ENCODE peak calls at places on chromosomes 5 and 9, in seven cellular contexts. Q, D, A, V, R, H and U are unnamed samples.

GRCh38 chr5:2848634-2849033 is 97.2 kb upstream of the IRX2 start:
- DNase-seq in R (no peak), D (no peak), H (no peak), V (no peak), A (no peak), Q (no peak), U (no peak)

GRCh38 chr9:96176901-96177718 is 124.9 kb downstream of the HSD17B3 start:
- DNase-seq in D (no peak), R (peak), Q (no peak), A (no peak), V (no peak), H (peak), U (peak)

GRCh38 chr9:130467371-130467770 is 22.6 kb downstream of the ASS1 start:
- DNase-seq in V (no peak), H (no peak), Q (no peak), D (no peak), A (no peak), R (no peak), U (no peak)

GRCh38 chr9:69097053-69097452 is 61.5 kb downstream of the FXN start:
- DNase-seq in H (peak), D (no peak), Q (peak), R (no peak), A (no peak), V (peak), U (no peak)

GRCh38 chr5:163397368-163397767 is 40.0 kb upstream of the CCNG1 start:
- DNase-seq in A (no peak), Q (no peak), H (no peak), R (no peak), D (no peak), V (no peak), U (no peak)

GRCh38 chr5:45274241-45274640 is 421.9 kb downstream of the HCN1 start:
- DNase-seq in Q (no peak), H (no peak), V (no peak), A (no peak), R (peak), D (no peak), U (no peak)

GRCh38 chr5:16656561-16657191 is 39.9 kb upstream of the RETREG1 start:
- DNase-seq in R (no peak), V (no peak), H (peak), Q (no peak), A (no peak), D (no peak), U (no peak)

GRCh38 chr5:143004361-143004802 is 234.2 kb downstream of the ARHGAP26 start:
- DNase-seq in D (no peak), V (no peak), R (no peak), Q (no peak), A (no peak), H (no peak), U (no peak)

GRCh38 chr5:120155873-120156272 is 308.2 kb upstream of the PRR16 start:
- DNase-seq in V (no peak), Q (no peak), A (no peak), D (no peak), R (no peak), H (no peak), U (no peak)

GRCh38 chr5:54644226-54644625 is 126.7 kb downstream of the SNX18 start:
- DNase-seq in A (no peak), D (no peak), Q (peak), R (no peak), V (peak), H (peak), U (no peak)

GRCh38 chr9:83432104-83432627 is 106.0 kb downstream of the FRMD3 start:
- DNase-seq in Q (no peak), A (no peak), D (peak), H (no peak), R (peak), V (no peak), U (peak)

GRCh38 chr5:142888469-142889085 is 118.4 kb downstream of the ARHGAP26 start:
- DNase-seq in R (no peak), Q (peak), A (no peak), D (peak), V (no peak), H (peak), U (no peak)

GRCh38 chr5:134794136-134794535 is 35.6 kb downstream of the DDX46 start:
- DNase-seq in A (no peak), Q (no peak), D (no peak), H (no peak), V (peak), R (no peak), U (no peak)

GRCh38 chr9:113536483-113537226 is 73.1 kb downstream of the RGS3 start:
- DNase-seq in H (peak), D (no peak), Q (no peak), A (no peak), R (peak), V (no peak), U (peak)

GRCh38 chr9:133839822-133840329 is 101.7 kb upstream of the SARDH start:
- DNase-seq in Q (peak), A (no peak), V (no peak), H (peak), D (no peak), R (peak), U (no peak)

GRCh38 chr5:58404734-58405133 is 55.2 kb downstream of the PLK2 start:
- DNase-seq in R (no peak), D (no peak), V (no peak), Q (no peak), A (no peak), H (no peak), U (no peak)

GRCh38 chr5:134647750-134648424 is 698 bp upstream of the SEC24A start:
- DNase-seq in V (no peak), Q (no peak), H (peak), R (no peak), A (no peak), D (no peak), U (no peak)

GRCh38 chr5:7970816-7971215 is 101.9 kb downstream of the MTRR start:
- DNase-seq in V (no peak), Q (no peak), A (no peak), R (no peak), H (no peak), D (no peak), U (no peak)

GRCh38 chr5:76831108-76831447 is 12.2 kb downstream of the F2RL1 start:
- DNase-seq in H (no peak), A (no peak), R (no peak), V (no peak), Q (peak), D (no peak), U (no peak)

GRCh38 chr9:130050472-130050871 is 3.2 kb upstream of the GPR107 start:
- DNase-seq in H (no peak), D (no peak), Q (no peak), A (no peak), R (no peak), V (no peak), U (no peak)

GRCh38 chr5:40594811-40595210 is 84.9 kb upstream of the PTGER4 start:
- DNase-seq in D (no peak), R (no peak), Q (peak), V (no peak), H (peak), A (no peak), U (no peak)

GRCh38 chr9:72898784-72899733 is 53.8 kb downstream of the ALDH1A1 start:
- DNase-seq in Q (no peak), R (no peak), D (no peak), H (no peak), A (no peak), V (no peak), U (no peak)

GRCh38 chr5:74212336-74212735 is 428.2 kb downstream of the ENC1 start:
- DNase-seq in H (peak), Q (peak), A (no peak), D (no peak), V (no peak), R (no peak), U (no peak)

GRCh38 chr9:3331801-3332200 is 194.0 kb downstream of the RFX3 start:
- DNase-seq in V (no peak), D (no peak), H (peak), R (no peak), A (no peak), Q (peak), U (no peak)
- H3K27ac ChIP-seq in V (no peak), D (no peak), H (no peak), R (no peak), A (no peak), Q (no peak), U (no peak)

GRCh38 chr9:89935791-89936190 is 331.0 kb downstream of the GADD45G start:
- DNase-seq in H (no peak), Q (no peak), D (no peak), V (no peak), R (no peak), A (no peak), U (no peak)

GRCh38 chr9:89935115-89935514 is 330.3 kb downstream of the GADD45G start:
- DNase-seq in V (no peak), Q (no peak), R (no peak), D (no peak), H (no peak), A (no peak), U (no peak)

GRCh38 chr9:89929721-89930480 is 325.1 kb downstream of the GADD45G start:
- DNase-seq in A (no peak), V (no peak), D (no peak), Q (no peak), H (peak), R (no peak), U (no peak)

GRCh38 chr9:89937051-89937450 is 332.2 kb downstream of the GADD45G start:
- DNase-seq in H (no peak), A (no peak), Q (no peak), D (no peak), V (no peak), R (no peak), U (no peak)

DNA sequence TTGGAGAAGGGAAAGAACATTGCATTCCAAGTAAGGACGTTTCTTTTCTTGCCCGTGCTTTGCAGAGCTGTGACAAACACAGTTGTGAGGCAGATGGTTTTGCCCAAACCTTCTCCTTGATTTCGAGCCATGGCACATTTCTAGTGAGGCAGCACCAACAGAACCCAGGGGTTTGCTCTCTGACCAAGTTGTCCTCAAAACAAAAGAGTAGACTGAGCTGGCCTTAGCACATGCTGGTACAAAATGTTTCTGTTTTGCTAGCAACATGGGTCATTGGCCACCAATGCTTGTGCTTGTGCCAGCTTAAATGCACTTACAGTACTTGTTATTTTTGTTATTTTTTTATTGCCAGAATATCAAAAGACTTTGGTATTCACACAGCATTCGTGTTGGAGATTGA is 328.8 kb downstream of the GADD45G start:
- DNase-seq in Q (no peak), D (no peak), V (no peak), R (no peak), H (no peak), A (no peak), U (no peak)
- H3K27ac ChIP-seq in Q (no peak), D (no peak), V (no peak), R (no peak), H (no peak), A (no peak), U (no peak)

DNA sequence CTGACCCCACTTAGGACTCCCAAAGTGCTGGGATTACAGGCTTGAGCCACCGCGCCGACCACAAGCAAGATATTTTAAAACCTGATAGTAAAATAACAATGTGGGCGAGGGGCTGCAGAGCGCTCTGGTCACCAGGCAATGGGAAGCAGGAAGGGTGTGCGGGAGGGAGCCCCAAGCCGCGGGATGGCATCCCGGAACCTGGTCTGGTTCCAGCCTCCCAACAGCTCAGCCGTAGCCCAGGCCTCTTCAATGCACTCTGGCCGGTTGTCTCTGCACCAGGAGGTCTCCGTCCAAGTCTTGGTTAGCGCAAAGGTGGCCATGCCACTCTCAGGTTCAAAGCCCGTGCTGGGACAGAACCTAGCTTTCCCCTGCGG is 694 bp upstream of the UAP1L1 start:
- DNase-seq in H (no peak), R (no peak), D (no peak), Q (no peak), V (no peak), A (no peak), U (no peak)
- H3K27ac ChIP-seq in H (no peak), R (no peak), D (peak), Q (no peak), V (no peak), A (no peak), U (peak)

GRCh38 chr5:150489358-150490295 is 18.3 kb upstream of the NDST1 start:
- DNase-seq in D (no peak), H (peak), Q (peak), A (no peak), V (no peak), R (no peak), U (no peak)

GRCh38 chr5:150491876-150492275 is 16.1 kb upstream of the NDST1 start:
- DNase-seq in Q (no peak), H (no peak), V (no peak), D (no peak), R (no peak), A (no peak), U (no peak)

GRCh38 chr5:150488519-150489357 is 19.2 kb upstream of the NDST1 start:
- DNase-seq in A (no peak), H (peak), D (no peak), V (no peak), Q (no peak), R (no peak), U (peak)

GRCh38 chr5:150490754-150491153 is 17.2 kb upstream of the NDST1 start:
- DNase-seq in R (no peak), Q (no peak), H (no peak), D (no peak), V (no peak), A (no peak), U (no peak)

GRCh38 chr5:150490296-150490669 is 17.6 kb upstream of the NDST1 start:
- DNase-seq in V (no peak), R (no peak), Q (no peak), H (no peak), D (no peak), A (no peak), U (no peak)
- H3K27ac ChIP-seq in V (peak), R (peak), Q (no peak), H (peak), D (no peak), A (no peak), U (peak)

GRCh38 chr9:110912701-110913291 is 125.5 kb downstream of the LPAR1 start:
- DNase-seq in A (no peak), R (no peak), H (peak), V (no peak), D (no peak), Q (no peak), U (no peak)
- H3K27ac ChIP-seq in A (no peak), R (no peak), H (peak), V (peak), D (peak), Q (peak), U (peak)

GRCh38 chr9:131889437-131890244 is 149.8 kb upstream of the RAPGEF1 start:
- DNase-seq in A (no peak), D (no peak), R (no peak), H (peak), V (no peak), Q (no peak), U (no peak)
- H3K27ac ChIP-seq in A (no peak), D (no peak), R (no peak), H (no peak), V (no peak), Q (no peak), U (no peak)

GRCh38 chr5:60584304-60584703 is 115.7 kb downstream of the DEPDC1B start:
- DNase-seq in H (no peak), A (no peak), V (no peak), R (no peak), Q (no peak), D (no peak), U (no peak)
- H3K27ac ChIP-seq in H (no peak), A (no peak), V (no peak), R (no peak), Q (no peak), D (no peak), U (no peak)

DNA sequence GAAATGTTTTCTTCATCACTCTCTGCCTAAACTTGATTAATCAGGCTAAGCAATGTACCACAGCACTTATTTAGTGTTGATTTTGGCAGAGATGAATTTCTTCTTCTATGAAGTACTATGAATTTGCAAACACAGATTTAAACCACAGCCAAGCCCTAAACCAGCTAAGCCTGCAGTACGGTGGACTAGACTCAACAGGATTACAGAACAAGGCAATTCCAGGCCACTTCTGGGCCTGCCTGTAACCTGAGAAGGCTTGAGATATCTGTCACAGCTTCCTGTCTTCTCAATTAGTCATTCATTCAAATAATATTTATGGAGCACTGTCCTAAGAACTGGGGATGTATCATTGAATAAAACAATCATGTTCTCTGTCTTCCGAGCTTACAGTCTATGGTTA is 32.4 kb upstream of the CAST start:
- DNase-seq in A (no peak), V (peak), D (peak), H (peak), R (no peak), Q (peak), U (no peak)
- H3K27ac ChIP-seq in A (no peak), V (peak), D (peak), H (no peak), R (no peak), Q (peak), U (no peak)

GRCh38 chr5:13143630-13144029 is 800.9 kb downstream of the DNAH5 start:
- DNase-seq in A (no peak), V (peak), D (no peak), H (no peak), R (no peak), Q (no peak), U (no peak)
- H3K27ac ChIP-seq in A (no peak), V (no peak), D (no peak), H (no peak), R (no peak), Q (no peak), U (no peak)